ENCODE peak calls at places on chromosomes 1 and 21, in ten cellular contexts. B is cardiac muscle cell, W is suprapubic skin, U is HCT116, C is HFF-Myc, X is GM13977, A is heart left ventricle, M is GM06990, S is transverse colon, Z is AG09309. P is an unnamed sample.

GRCh38 chr1:23188434-23188884 is 19.8 kb upstream of the LUZP1 start:
- DNase-seq in U (no peak), X (no peak), B (no peak), M (no peak), S (no peak), Z (no peak), A (no peak), W (no peak), C (no peak), P (no peak)

GRCh38 chr1:1091344-1092148 is 17.4 kb upstream of the RNF223 start:
- DNase-seq in A (no peak), B (no peak), Z (no peak), X (no peak), W (no peak), S (peak), M (no peak), U (no peak), C (no peak), P (no peak)

GRCh38 chr21:26659181-26659580 is 86.1 kb upstream of the CYYR1 start:
- DNase-seq in Z (no peak), A (no peak), S (no peak), B (no peak), W (no peak), X (no peak), U (no peak), M (no peak), C (peak), P (peak)

GRCh38 chr21:29805110-29805509 is 134.7 kb downstream of the GRIK1 start:
- DNase-seq in A (no peak), X (no peak), B (no peak), M (no peak), C (no peak), U (no peak), Z (no peak), S (no peak), W (no peak), P (no peak)

GRCh38 chr1:38605091-38605490 is 254.5 kb downstream of the RRAGC start:
- DNase-seq in B (no peak), C (no peak), X (no peak), A (no peak), Z (no peak), U (no peak), S (no peak), M (no peak), W (no peak), P (no peak)

GRCh38 chr1:154716012-154716411 is 108.0 kb upstream of the ADAR start:
- DNase-seq in W (no peak), C (no peak), S (no peak), Z (no peak), U (no peak), M (no peak), X (no peak), A (no peak), B (no peak), P (no peak)

GRCh38 chr1:187762109-187762508 is 933.4 kb downstream of the PLA2G4A start:
- DNase-seq in M (no peak), C (no peak), W (no peak), A (no peak), U (no peak), S (no peak), X (no peak), B (peak), Z (no peak), P (no peak)

GRCh38 chr1:167599839-167600581 is 30.0 kb upstream of the RCSD1 start:
- DNase-seq in S (peak), C (no peak), A (peak), X (peak), B (peak), W (no peak), M (peak), Z (peak), U (peak), P (no peak)

GRCh38 chr1:19676438-19676922 is 11.8 kb downstream of the HTR6 start:
- DNase-seq in B (peak), X (peak), M (no peak), W (peak), Z (peak), S (peak), A (peak), C (no peak), U (no peak), P (no peak)

GRCh38 chr21:35203093-35204021 is 154.3 kb upstream of the RUNX1 start:
- DNase-seq in M (no peak), B (peak), W (no peak), U (no peak), X (no peak), Z (no peak), C (no peak), S (no peak), A (no peak), P (no peak)

GRCh38 chr1:201153474-201154388 is 543 bp downstream of the TMEM9 start:
- DNase-seq in B (no peak), M (no peak), W (no peak), U (no peak), X (no peak), S (no peak), Z (no peak), C (no peak), A (no peak), P (no peak)

GRCh38 chr21:44900559-44901251 is 20.0 kb downstream of the ITGB2 start:
- DNase-seq in M (no peak), W (no peak), X (no peak), B (no peak), A (peak), U (no peak), C (no peak), S (no peak), Z (no peak), P (no peak)

DNA sequence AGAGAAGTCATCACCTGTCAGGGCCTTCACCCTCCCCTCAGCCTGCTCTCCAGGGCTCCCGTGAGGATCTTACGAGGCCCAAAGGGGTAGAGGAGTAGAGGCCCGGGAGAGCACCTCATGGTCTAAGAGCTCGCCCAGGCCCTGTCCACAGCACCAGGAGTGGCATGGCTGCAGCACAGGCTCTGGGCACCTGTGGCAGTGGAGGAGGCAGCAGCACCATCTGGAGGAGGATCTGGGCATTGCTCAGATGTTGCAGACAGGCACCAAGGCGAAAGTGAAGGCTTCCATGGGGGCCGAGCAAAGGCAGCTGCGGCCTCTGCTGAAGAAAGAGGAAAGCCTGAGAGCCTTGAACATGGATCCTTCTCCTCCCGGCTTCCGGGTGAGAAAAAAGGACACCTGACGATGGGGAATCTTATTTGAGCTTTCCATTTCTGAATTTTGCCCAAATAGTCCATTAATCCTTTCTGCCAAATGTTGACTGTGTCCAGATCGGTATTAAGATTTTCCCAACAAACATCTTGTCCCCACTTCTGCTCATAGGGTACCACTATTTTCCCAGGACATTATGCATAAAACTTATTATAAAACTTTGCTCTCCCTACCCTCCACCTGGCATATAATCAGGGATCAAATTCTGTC is 604.7 kb downstream of the PTPRC start:
- DNase-seq in C (peak), Z (no peak), S (peak), M (peak), A (peak), X (peak), U (peak), W (no peak), B (peak), P (peak)
- TF ChIP-seq CTCF in C (peak), Z (peak), S (peak), M (peak), A (peak), X (peak), U (peak), W (no peak), B (peak), P (peak)

GRCh38 chr1:55064071-55064581 is 24.8 kb downstream of the PCSK9 start:
- DNase-seq in M (no peak), Z (no peak), B (peak), X (no peak), W (no peak), U (no peak), A (no peak), C (no peak), S (no peak), P (no peak)
- TF ChIP-seq CTCF in M (no peak), Z (no peak), B (peak), X (no peak), W (no peak), U (peak), A (no peak), C (peak), S (no peak), P (peak)

GRCh38 chr1:91506071-91506470 is 5.4 kb downstream of the CDC7 start:
- DNase-seq in C (no peak), M (no peak), S (no peak), X (no peak), W (no peak), U (no peak), Z (no peak), B (no peak), A (no peak), P (no peak)

GRCh38 chr1:91510754-91511153 is 10.1 kb downstream of the CDC7 start:
- DNase-seq in X (no peak), S (no peak), B (no peak), C (no peak), Z (no peak), A (no peak), M (no peak), W (no peak), U (no peak), P (no peak)

GRCh38 chr1:91505086-91505485 is 4.4 kb downstream of the CDC7 start:
- DNase-seq in A (no peak), W (no peak), B (no peak), S (no peak), Z (no peak), U (no peak), M (no peak), X (no peak), C (no peak), P (no peak)

GRCh38 chr1:91503975-91504530 is 3.4 kb downstream of the CDC7 start:
- DNase-seq in Z (no peak), W (no peak), S (no peak), B (no peak), A (no peak), M (no peak), X (no peak), C (no peak), U (no peak), P (no peak)

GRCh38 chr1:91507330-91507729 is 6.7 kb downstream of the CDC7 start:
- DNase-seq in Z (no peak), B (peak), X (no peak), M (no peak), C (no peak), W (no peak), U (no peak), A (no peak), S (no peak), P (no peak)
- TF ChIP-seq CTCF in Z (no peak), B (no peak), X (no peak), M (no peak), C (no peak), W (no peak), U (no peak), A (no peak), S (no peak), P (no peak)

GRCh38 chr1:116554924-116555323 is 15.9 kb downstream of the CD58 start:
- DNase-seq in M (no peak), U (no peak), Z (no peak), S (no peak), X (no peak), B (no peak), A (no peak), W (no peak), C (no peak), P (no peak)

GRCh38 chr1:116559304-116559761 is 11.5 kb downstream of the CD58 start:
- DNase-seq in C (no peak), B (no peak), U (no peak), A (no peak), X (no peak), S (no peak), Z (no peak), M (peak), W (no peak), P (no peak)

GRCh38 chr1:116557323-116557878 is 13.4 kb downstream of the CD58 start:
- DNase-seq in B (no peak), Z (no peak), C (no peak), U (no peak), A (no peak), M (no peak), X (no peak), S (no peak), W (no peak), P (no peak)

GRCh38 chr1:116558140-116558549 is 12.7 kb downstream of the CD58 start:
- DNase-seq in Z (no peak), U (no peak), A (no peak), W (no peak), C (no peak), S (no peak), M (peak), B (no peak), X (no peak), P (no peak)

DNA sequence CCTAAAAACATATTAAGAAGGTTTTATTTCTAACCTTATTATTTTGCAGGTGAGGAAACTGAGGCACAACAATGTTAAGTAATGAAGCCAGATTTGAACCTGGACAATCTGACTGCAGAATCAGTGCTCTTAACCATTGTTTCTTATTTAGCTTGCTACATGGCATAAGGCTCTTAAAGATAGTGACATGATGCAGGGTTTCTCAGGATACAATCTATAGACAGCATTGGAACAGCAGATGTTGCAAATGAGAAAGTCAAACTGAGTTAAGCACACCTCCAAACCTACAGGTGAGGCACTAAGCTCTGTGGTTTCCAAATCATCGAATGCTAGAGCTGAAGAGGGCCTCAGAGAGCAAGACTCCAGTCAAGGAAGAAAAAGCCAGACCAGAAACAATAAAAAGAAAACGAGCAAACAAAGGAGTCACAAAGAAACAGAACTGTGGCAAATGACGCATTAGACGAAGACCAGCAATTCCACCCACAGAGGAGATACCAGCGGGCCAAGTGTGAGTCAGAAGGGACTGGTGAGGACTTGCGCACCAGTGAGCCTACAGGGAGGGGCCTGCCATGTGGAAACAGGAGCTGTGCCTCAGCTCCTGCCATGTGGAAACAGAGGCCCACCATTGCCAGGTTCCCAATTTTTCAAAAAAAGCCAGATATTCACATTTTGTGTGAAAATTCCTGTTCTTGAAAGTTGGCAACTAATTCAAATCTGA is 14.4 kb downstream of the CD58 start:
- DNase-seq in X (no peak), B (peak), Z (peak), U (peak), A (peak), W (peak), C (no peak), M (peak), S (peak), P (no peak)
- TF ChIP-seq CTCF in X (peak), B (no peak), Z (no peak), U (no peak), A (no peak), W (no peak), C (no peak), M (peak), S (no peak), P (no peak)

GRCh38 chr1:53592985-53593757 is 134.0 kb downstream of the DMRTB1 start:
- DNase-seq in M (no peak), B (no peak), A (no peak), Z (no peak), S (no peak), C (no peak), W (no peak), X (no peak), U (no peak), P (no peak)

GRCh38 chr1:53593758-53594380 is 134.7 kb downstream of the DMRTB1 start:
- DNase-seq in S (peak), M (no peak), B (peak), Z (no peak), C (no peak), X (no peak), W (peak), U (no peak), A (no peak), P (peak)

GRCh38 chr1:53590581-53591515 is 131.6 kb downstream of the DMRTB1 start:
- DNase-seq in C (no peak), X (no peak), W (no peak), S (peak), B (peak), M (no peak), A (no peak), U (no peak), Z (peak), P (no peak)

GRCh38 chr1:53591924-53592323 is 132.7 kb downstream of the DMRTB1 start:
- DNase-seq in M (no peak), Z (no peak), B (no peak), W (no peak), S (no peak), X (no peak), U (no peak), C (no peak), A (no peak), P (no peak)

GRCh38 chr1:53592521-53592982 is 133.4 kb downstream of the DMRTB1 start:
- DNase-seq in A (peak), C (no peak), Z (peak), M (no peak), X (no peak), S (peak), B (peak), W (peak), U (no peak), P (no peak)
- TF ChIP-seq CTCF in A (no peak), C (no peak), Z (no peak), M (peak), X (peak), S (no peak), B (no peak), W (no peak), U (peak), P (no peak)

GRCh38 chr1:159853417-159853816 is 9.0 kb downstream of the VSIG8 start:
- DNase-seq in A (no peak), Z (no peak), W (no peak), U (no peak), X (no peak), M (no peak), C (no peak), S (no peak), B (no peak), P (no peak)

GRCh38 chr1:159848316-159848715 is 14.1 kb downstream of the VSIG8 start:
- DNase-seq in B (no peak), S (no peak), X (no peak), A (no peak), C (no peak), U (no peak), Z (no peak), M (no peak), W (no peak), P (no peak)

GRCh38 chr1:159854101-159854692 is 8.3 kb downstream of the VSIG8 start:
- DNase-seq in A (peak), S (peak), M (no peak), W (peak), U (no peak), B (peak), X (no peak), C (no peak), Z (no peak), P (peak)

GRCh38 chr1:159849972-159850371 is 12.5 kb downstream of the VSIG8 start:
- DNase-seq in B (peak), Z (no peak), A (no peak), U (no peak), C (no peak), M (no peak), X (no peak), S (no peak), W (no peak), P (no peak)

GRCh38 chr1:159851386-159851785 is 11.1 kb downstream of the VSIG8 start:
- DNase-seq in B (no peak), M (no peak), Z (no peak), C (no peak), X (no peak), S (no peak), A (no peak), W (no peak), U (no peak), P (no peak)
- TF ChIP-seq CTCF in B (peak), M (peak), Z (peak), C (no peak), X (no peak), S (no peak), A (no peak), W (no peak), U (no peak), P (no peak)

P was measured in glutamatergic neuron.